ENCODE peak calls at places on chromosomes 6 and 20, in eight cellular contexts. U is uterus, G is breast epithelium, P is heart left ventricle, T is A549, L is Peyer's patch, I is right lobe of liver, J is ovary. R is an unnamed sample. For H3K4me1, the result is how much of the 10 kb centered on the place peaks cover.

GRCh38 chr6:70709826-70710225 is 42.1 kb downstream of the SMAP1 start:
- DNase-seq in U (no peak), G (no peak), P (no peak), T (no peak), L (no peak), I (no peak), J (no peak), R (no peak)

GRCh38 chr6:80329496-80329895 is 223.0 kb downstream of the BCKDHB start:
- DNase-seq in U (no peak), G (no peak), P (no peak), T (no peak), L (no peak), I (no peak), J (no peak), R (no peak)

GRCh38 chr6:20833881-20834515 is 299.7 kb downstream of the CDKAL1 start:
- DNase-seq in U (no peak), G (peak), P (no peak), T (no peak), L (no peak), I (no peak), J (no peak), R (no peak)

GRCh38 chr20:59525500-59526241 is 78.7 kb upstream of the PHACTR3 start:
- DNase-seq in U (peak), G (no peak), P (peak), T (peak), L (peak), I (peak), J (peak), R (peak)

GRCh38 chr6:87277123-87277522 is 45.3 kb upstream of the SMIM8 start:
- DNase-seq in U (no peak), G (no peak), P (no peak), T (no peak), L (no peak), I (no peak), J (no peak), R (no peak)

GRCh38 chr20:41003143-41003932 is 25.3 kb upstream of the TOP1 start:
- DNase-seq in U (peak), G (peak), P (peak), T (peak), L (peak), I (peak), J (no peak), R (peak)

GRCh38 chr6:30696432-30696831 is 5.6 kb upstream of the NRM start:
- DNase-seq in U (no peak), G (no peak), P (no peak), T (no peak), L (no peak), I (peak), J (no peak), R (no peak)

GRCh38 chr20:57316795-57317201 is 12.8 kb upstream of the SPO11 start:
- DNase-seq in U (no peak), G (no peak), P (no peak), T (no peak), L (no peak), I (no peak), J (no peak), R (no peak)

GRCh38 chr20:36122931-36123288 is 31.6 kb upstream of the EPB41L1 start:
- DNase-seq in U (no peak), G (no peak), P (no peak), T (no peak), L (no peak), I (no peak), J (no peak), R (no peak)

GRCh38 chr6:141562181-141562800 is 570.4 kb upstream of the GJE1 start:
- DNase-seq in U (peak), G (no peak), P (peak), T (no peak), L (peak), I (peak), J (peak), R (peak)
- TF ChIP-seq POLR2A in U (no peak), G (no peak), P (no peak), T (no peak), L (no peak), I (peak), J (no peak), R (no peak)

GRCh38 chr20:62351469-62352401 is 15.4 kb downstream of the LAMA5 start:
- DNase-seq in U (no peak), G (no peak), P (peak), T (no peak), L (no peak), I (peak), J (no peak), R (no peak)
- H3K4me1 ChIP-seq in U (under half), G (under half), P (under half), T (half or more), L (under half), I (under half), J (under half), R (under half)

GRCh38 chr6:37311666-37312473 is 41.9 kb upstream of the RNF8 start:
- DNase-seq in U (no peak), G (no peak), P (no peak), T (no peak), L (no peak), I (no peak), J (no peak), R (no peak)

GRCh38 chr6:37316071-37316470 is 37.7 kb upstream of the RNF8 start:
- DNase-seq in U (no peak), G (no peak), P (no peak), T (no peak), L (no peak), I (no peak), J (no peak), R (no peak)

GRCh38 chr6:37313698-37314097 is 40.1 kb upstream of the RNF8 start:
- DNase-seq in U (no peak), G (no peak), P (no peak), T (no peak), L (no peak), I (no peak), J (no peak), R (no peak)

GRCh38 chr6:37314803-37315515 is 38.8 kb upstream of the RNF8 start:
- DNase-seq in U (peak), G (no peak), P (peak), T (peak), L (no peak), I (peak), J (peak), R (peak)

DNA sequence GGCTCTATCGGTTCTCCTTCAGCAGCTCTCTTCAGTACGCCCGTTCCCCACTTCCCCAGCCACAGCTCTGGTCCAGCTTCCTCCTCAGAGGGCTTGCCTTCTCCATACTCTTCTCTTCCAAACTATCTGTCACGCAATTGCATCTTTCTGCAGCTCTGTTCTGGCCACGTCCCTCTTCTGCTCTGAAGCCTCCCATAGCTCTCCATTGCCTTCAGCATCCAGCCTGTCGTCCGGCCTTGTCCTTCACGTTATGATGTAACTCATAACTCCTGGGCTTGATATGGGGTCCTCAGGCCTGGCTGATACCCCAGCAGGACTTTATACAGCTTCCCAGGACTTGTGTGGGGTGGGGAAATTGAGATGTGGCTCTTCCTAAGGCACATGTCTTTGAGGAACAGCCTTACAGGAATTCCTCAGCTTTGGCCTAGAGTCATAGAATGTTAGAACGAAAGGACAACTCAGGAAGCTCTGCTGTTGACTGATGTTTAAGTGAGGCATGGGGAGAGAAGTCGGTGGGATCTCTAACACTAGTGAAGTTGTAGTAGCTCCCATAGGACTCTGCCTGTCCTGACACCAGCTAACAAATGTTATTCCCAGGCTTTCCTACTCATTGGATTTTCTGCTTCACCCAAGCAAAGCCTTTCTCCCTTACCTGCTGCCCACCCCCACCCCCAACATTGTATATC is 39.5 kb upstream of the RNF8 start:
- DNase-seq in U (no peak), G (no peak), P (no peak), T (no peak), L (no peak), I (no peak), J (no peak), R (no peak)
- TF ChIP-seq POLR2A in U (no peak), G (no peak), P (no peak), T (no peak), L (no peak), I (no peak), J (no peak), R (no peak)

GRCh38 chr20:49706548-49707517 is 6.8 kb downstream of the B4GALT5 start:
- DNase-seq in U (no peak), G (no peak), P (no peak), T (peak), L (no peak), I (no peak), J (no peak), R (no peak)
- H3K4me1 ChIP-seq in U (under half), G (under half), P (under half), T (half or more), L (half or more), I (half or more), J (under half), R (under half)